ENCODE peak calls at places on chromosomes 1 and 21, in four cellular contexts. One of them, this sample, is unnamed.

GRCh38 chr1:51218570-51218969 is 17.5 kb upstream of the RNF11 start:
- DNase-seq in iPS-NIHi11: peak
- DNase-seq in GDM1: no peak
- DNase-seq in CD8-positive, alpha-beta T cell: no peak
- DNase-seq in this sample: no peak

GRCh38 chr1:86380257-86380861 is 15.8 kb downstream of the ODF2L start:
- DNase-seq in iPS-NIHi11: peak
- DNase-seq in GDM1: peak
- DNase-seq in CD8-positive, alpha-beta T cell: no peak
- DNase-seq in this sample: no peak

GRCh38 chr1:143643148-143643885 is 328.5 kb downstream of the FAM72C start:
- DNase-seq in iPS-NIHi11: no peak
- DNase-seq in GDM1: no peak
- DNase-seq in CD8-positive, alpha-beta T cell: no peak
- DNase-seq in this sample: no peak

GRCh38 chr1:146036990-146037646 is 15.6 kb upstream of the HJV start:
- DNase-seq in iPS-NIHi11: no peak
- DNase-seq in GDM1: peak
- DNase-seq in CD8-positive, alpha-beta T cell: peak
- DNase-seq in this sample: peak

GRCh38 chr21:42164064-42164789 is 54.7 kb upstream of the ABCG1 start:
- DNase-seq in iPS-NIHi11: peak
- DNase-seq in GDM1: peak
- DNase-seq in CD8-positive, alpha-beta T cell: peak
- DNase-seq in this sample: peak

GRCh38 chr1:72013161-72013560 is 269.2 kb downstream of the NEGR1 start:
- DNase-seq in iPS-NIHi11: no peak
- DNase-seq in GDM1: no peak
- DNase-seq in CD8-positive, alpha-beta T cell: no peak
- DNase-seq in this sample: no peak

GRCh38 chr1:207831517-207832327 is 79.2 kb downstream of the CD34 start:
- DNase-seq in iPS-NIHi11: no peak
- DNase-seq in GDM1: no peak
- DNase-seq in CD8-positive, alpha-beta T cell: no peak
- DNase-seq in this sample: no peak

GRCh38 chr1:184189361-184189760 is 137.8 kb downstream of the TSEN15 start:
- DNase-seq in iPS-NIHi11: no peak
- DNase-seq in GDM1: no peak
- DNase-seq in CD8-positive, alpha-beta T cell: no peak
- DNase-seq in this sample: no peak

GRCh38 chr1:54806931-54807611 is 5.9 kb upstream of the TTC22 start:
- DNase-seq in iPS-NIHi11: no peak
- DNase-seq in GDM1: no peak
- DNase-seq in CD8-positive, alpha-beta T cell: peak
- DNase-seq in this sample: peak

This sample was measured in NK-92 treated with Interleukin-12 subunit alpha and Interleukin-12 subunit beta, amount 100 ng/mL, for 24 hours.